ENCODE peak calls at places on chromosome 16, in nine cellular contexts. H, B, J, O, W, S, E, N and I are unnamed samples.

GRCh38 chr16:28511031-28511430 is 4.4 kb upstream of the IL27 start:
- DNase-seq in J (no peak), S (no peak), N (no peak), O (no peak), W (no peak), B (no peak), H (no peak), E (no peak), I (no peak)

GRCh38 chr16:19132898-19133297 is 19.1 kb downstream of the ITPRIPL2 start:
- DNase-seq in N (no peak), O (no peak), S (peak; percentile 75), W (no peak), E (no peak), B (no peak), H (peak; percentile 9), J (no peak), I (no peak)

GRCh38 chr16:3528406-3528805 is 27.6 kb downstream of the CLUAP1 start:
- DNase-seq in W (no peak), N (no peak), B (no peak), E (no peak), H (no peak), S (no peak), O (no peak), J (no peak), I (no peak)

GRCh38 chr16:88914750-88915368 is 48.4 kb upstream of the PABPN1L start:
- DNase-seq in O (no peak), H (no peak), W (no peak), N (peak; percentile 76), S (no peak), E (no peak), B (peak; percentile 39), J (no peak), I (no peak)

GRCh38 chr16:56371383-56371937 is 53.9 kb downstream of the AMFR start:
- DNase-seq in W (no peak), O (no peak), N (no peak), E (no peak), J (no peak), B (no peak), H (no peak), S (no peak), I (no peak)

GRCh38 chr16:14111713-14112538 is 40.8 kb downstream of the MRTFB start:
- DNase-seq in H (peak; percentile 20), S (no peak), E (no peak), W (no peak), N (no peak), J (no peak), B (no peak), O (no peak), I (peak; percentile 61)

GRCh38 chr16:68309798-68310197 is 948 bp downstream of the SLC7A6OS start:
- DNase-seq in J (no peak), B (no peak), E (no peak), S (no peak), N (no peak), W (no peak), H (peak; percentile 15), O (no peak), I (no peak)

GRCh38 chr16:55737966-55738365 is 82.2 kb downstream of the SLC6A2 start:
- DNase-seq in O (no peak), J (no peak), H (no peak), N (no peak), S (no peak), E (no peak), B (no peak), W (no peak), I (no peak)

GRCh38 chr16:2156025-2156848 is 655 bp downstream of the TRAF7 start:
- DNase-seq in E (no peak), J (no peak), S (no peak), O (no peak), H (peak; percentile 49), B (no peak), W (peak; percentile 44), N (peak; percentile 78), I (peak; percentile 66)

GRCh38 chr16:27703545-27703944 is 153.6 kb downstream of the KATNIP start:
- DNase-seq in O (no peak), H (peak; percentile 31), B (no peak), J (no peak), W (no peak), E (no peak), S (no peak), N (peak; percentile 27), I (no peak)

GRCh38 chr16:27208081-27208692 is 4.9 kb downstream of the KDM8 start:
- DNase-seq in O (no peak), N (no peak), J (no peak), S (no peak), E (no peak), W (no peak), B (no peak), H (no peak), I (no peak)

GRCh38 chr16:49003022-49003421 is 278.6 kb downstream of the CBLN1 start:
- DNase-seq in N (no peak), J (peak; percentile 88), E (no peak), H (no peak), O (no peak), W (peak; percentile 43), S (no peak), B (no peak), I (no peak)

GRCh38 chr16:57190136-57190535 is 4.0 kb downstream of the RSPRY1 start:
- DNase-seq in O (no peak), E (no peak), B (no peak), J (no peak), W (no peak), H (no peak), S (no peak), N (peak; percentile 21), I (no peak)

GRCh38 chr16:80176114-80176513 is 364.7 kb upstream of the DYNLRB2 start:
- DNase-seq in S (no peak), N (peak; percentile 86), O (no peak), W (no peak), H (peak; percentile 20), J (no peak), B (peak; percentile 27), E (no peak), I (no peak)

GRCh38 chr16:87145181-87146176 is 171.7 kb downstream of the C16orf95 start:
- DNase-seq in J (no peak), O (no peak), B (no peak), H (no peak), E (no peak), W (no peak), S (no peak), N (peak; percentile 95), I (no peak)